ENCODE peak calls at places on chromosomes 16 and 17, in five cellular contexts. One of them, this sample, is unnamed.

GRCh38 chr17:49505854-49506253 is 10.8 kb downstream of the NGFR start:
- DNase-seq in cardiac muscle cell: no peak
- DNase-seq in BE2C: no peak
- DNase-seq in H1: no peak
- DNase-seq in lung: no peak
- DNase-seq in this sample: no peak

GRCh38 chr17:68588362-68588761 is 12.8 kb downstream of the FAM20A start:
- DNase-seq in cardiac muscle cell: no peak
- DNase-seq in BE2C: no peak
- DNase-seq in H1: no peak
- DNase-seq in lung: no peak
- DNase-seq in this sample: no peak

GRCh38 chr17:31388770-31389672 is 2.5 kb upstream of the RAB11FIP4 start:
- DNase-seq in cardiac muscle cell: peak; percentile 55
- DNase-seq in BE2C: peak; percentile 40
- DNase-seq in H1: no peak
- DNase-seq in lung: no peak
- DNase-seq in this sample: peak; percentile 68

GRCh38 chr17:57578608-57578990 is 166.5 kb downstream of the CCDC182 start:
- DNase-seq in cardiac muscle cell: no peak
- DNase-seq in BE2C: no peak
- DNase-seq in H1: no peak
- DNase-seq in lung: no peak
- DNase-seq in this sample: no peak

GRCh38 chr16:27208809-27209208 is 5.5 kb downstream of the KDM8 start:
- DNase-seq in cardiac muscle cell: no peak
- DNase-seq in BE2C: no peak
- DNase-seq in H1: no peak
- DNase-seq in lung: no peak
- DNase-seq in this sample: no peak

GRCh38 chr16:25210758-25211157 is 6.0 kb upstream of the AQP8 start:
- DNase-seq in cardiac muscle cell: no peak
- DNase-seq in BE2C: no peak
- DNase-seq in H1: no peak
- DNase-seq in lung: no peak
- DNase-seq in this sample: no peak

GRCh38 chr16:11658896-11659708 is 9.2 kb upstream of the SNN start:
- DNase-seq in cardiac muscle cell: no peak
- DNase-seq in BE2C: no peak
- DNase-seq in H1: no peak
- DNase-seq in lung: no peak
- DNase-seq in this sample: no peak

GRCh38 chr17:50799582-50799981 is 32.3 kb upstream of the ANKRD40CL start:
- DNase-seq in cardiac muscle cell: peak; percentile 64
- DNase-seq in BE2C: no peak
- DNase-seq in H1: no peak
- DNase-seq in lung: no peak
- DNase-seq in this sample: no peak

GRCh38 chr17:16989230-16989952 is 17.5 kb upstream of the TNFRSF13B start:
- DNase-seq in cardiac muscle cell: no peak
- DNase-seq in BE2C: no peak
- DNase-seq in H1: no peak
- DNase-seq in lung: no peak
- DNase-seq in this sample: no peak

GRCh38 chr16:51416921-51417320 is 265.9 kb upstream of the SALL1 start:
- DNase-seq in cardiac muscle cell: no peak
- DNase-seq in BE2C: no peak
- DNase-seq in H1: no peak
- DNase-seq in lung: no peak
- DNase-seq in this sample: no peak

GRCh38 chr17:64702815-64703214 is 40.7 kb upstream of the SMURF2 start:
- DNase-seq in cardiac muscle cell: no peak
- DNase-seq in BE2C: no peak
- DNase-seq in H1: no peak
- DNase-seq in lung: no peak
- DNase-seq in this sample: no peak

GRCh38 chr17:77741109-77741508 is 217.4 kb upstream of the TNRC6C start:
- DNase-seq in cardiac muscle cell: no peak
- DNase-seq in BE2C: no peak
- DNase-seq in H1: peak; percentile 23
- DNase-seq in lung: no peak
- DNase-seq in this sample: no peak

GRCh38 chr16:87416826-87417471 is 24.8 kb downstream of the MAP1LC3B start:
- DNase-seq in cardiac muscle cell: no peak
- DNase-seq in BE2C: peak; percentile 28
- DNase-seq in H1: no peak
- DNase-seq in lung: no peak
- DNase-seq in this sample: no peak

GRCh38 chr17:79841369-79842135 is 2.3 kb upstream of the CBX4 start:
- DNase-seq in cardiac muscle cell: no peak
- DNase-seq in BE2C: no peak
- DNase-seq in H1: no peak
- DNase-seq in lung: no peak
- DNase-seq in this sample: peak; percentile 39

GRCh38 chr16:27853101-27853500 is 210.4 kb downstream of the GSG1L start:
- DNase-seq in cardiac muscle cell: peak; percentile 50
- DNase-seq in BE2C: no peak
- DNase-seq in H1: no peak
- DNase-seq in lung: no peak
- DNase-seq in this sample: no peak

GRCh38 chr17:44331249-44331760 is 6.7 kb upstream of the SLC25A39 start:
- DNase-seq in cardiac muscle cell: peak; percentile 87
- DNase-seq in BE2C: peak; percentile 81
- DNase-seq in H1: no peak
- DNase-seq in lung: peak; percentile 83
- DNase-seq in this sample: peak; percentile 77

GRCh38 chr17:57569860-57570259 is 175.2 kb downstream of the CCDC182 start:
- DNase-seq in cardiac muscle cell: no peak
- DNase-seq in BE2C: no peak
- DNase-seq in H1: no peak
- DNase-seq in lung: no peak
- DNase-seq in this sample: no peak

GRCh38 chr17:46818319-46818928 is at the start of gene WNT3:
- DNase-seq in cardiac muscle cell: peak; percentile 36
- DNase-seq in BE2C: peak; percentile 72
- DNase-seq in H1: no peak
- DNase-seq in lung: no peak
- DNase-seq in this sample: peak; percentile 63

GRCh38 chr16:27385398-27385797 is 16.6 kb upstream of the IL21R start:
- DNase-seq in cardiac muscle cell: no peak
- DNase-seq in BE2C: no peak
- DNase-seq in H1: no peak
- DNase-seq in lung: no peak
- DNase-seq in this sample: no peak

GRCh38 chr16:69481901-69482341 is 57.5 kb downstream of the CYB5B start:
- DNase-seq in cardiac muscle cell: no peak
- DNase-seq in BE2C: peak; percentile 88
- DNase-seq in H1: no peak
- DNase-seq in lung: peak; percentile 82
- DNase-seq in this sample: no peak

DNA sequence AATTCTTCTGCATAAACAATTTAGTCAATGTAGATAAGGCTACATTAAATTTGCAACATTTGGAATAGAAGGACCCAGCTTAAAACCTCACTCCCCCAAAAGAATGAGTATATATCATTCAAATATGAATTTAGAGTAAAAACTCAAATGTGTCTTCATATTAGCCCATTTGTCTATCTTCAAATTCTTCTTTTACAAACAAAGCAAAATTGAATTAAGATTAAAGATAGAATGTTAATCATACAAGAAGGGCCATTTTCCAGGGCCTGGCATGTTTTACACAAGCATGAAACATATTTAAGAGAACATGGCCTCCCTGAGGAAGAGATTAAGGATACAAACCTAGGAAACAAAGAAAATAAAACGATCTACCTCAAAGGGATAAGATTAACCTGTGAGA is 8.4 kb downstream of the TOX3 start:
- DNase-seq in cardiac muscle cell: no peak
- DNase-seq in BE2C: no peak
- DNase-seq in H1: no peak
- DNase-seq in lung: no peak
- DNase-seq in this sample: no peak
- TF ChIP-seq CTCF in cardiac muscle cell: no peak
- TF ChIP-seq CTCF in BE2C: no peak
- TF ChIP-seq CTCF in H1: no peak
- TF ChIP-seq CTCF in lung: no peak
- TF ChIP-seq CTCF in this sample: no peak

GRCh38 chr16:81315271-81316175 is 761 bp downstream of the GAN start:
- DNase-seq in cardiac muscle cell: peak; percentile 62
- DNase-seq in BE2C: peak; percentile 54
- DNase-seq in H1: no peak
- DNase-seq in lung: peak; percentile 51
- DNase-seq in this sample: peak; percentile 60
- TF ChIP-seq CTCF in cardiac muscle cell: peak; percentile 11
- TF ChIP-seq CTCF in BE2C: peak; percentile 2
- TF ChIP-seq CTCF in H1: no peak
- TF ChIP-seq CTCF in lung: no peak
- TF ChIP-seq CTCF in this sample: no peak

GRCh38 chr16:53220585-53220984 is 165.8 kb downstream of the CHD9 start:
- DNase-seq in cardiac muscle cell: peak; percentile 9
- DNase-seq in BE2C: peak; percentile 13
- DNase-seq in H1: no peak
- DNase-seq in lung: no peak
- DNase-seq in this sample: no peak
- TF ChIP-seq CTCF in cardiac muscle cell: peak; percentile 26
- TF ChIP-seq CTCF in BE2C: peak; percentile 42
- TF ChIP-seq CTCF in H1: no peak
- TF ChIP-seq CTCF in lung: no peak
- TF ChIP-seq CTCF in this sample: no peak

DNA sequence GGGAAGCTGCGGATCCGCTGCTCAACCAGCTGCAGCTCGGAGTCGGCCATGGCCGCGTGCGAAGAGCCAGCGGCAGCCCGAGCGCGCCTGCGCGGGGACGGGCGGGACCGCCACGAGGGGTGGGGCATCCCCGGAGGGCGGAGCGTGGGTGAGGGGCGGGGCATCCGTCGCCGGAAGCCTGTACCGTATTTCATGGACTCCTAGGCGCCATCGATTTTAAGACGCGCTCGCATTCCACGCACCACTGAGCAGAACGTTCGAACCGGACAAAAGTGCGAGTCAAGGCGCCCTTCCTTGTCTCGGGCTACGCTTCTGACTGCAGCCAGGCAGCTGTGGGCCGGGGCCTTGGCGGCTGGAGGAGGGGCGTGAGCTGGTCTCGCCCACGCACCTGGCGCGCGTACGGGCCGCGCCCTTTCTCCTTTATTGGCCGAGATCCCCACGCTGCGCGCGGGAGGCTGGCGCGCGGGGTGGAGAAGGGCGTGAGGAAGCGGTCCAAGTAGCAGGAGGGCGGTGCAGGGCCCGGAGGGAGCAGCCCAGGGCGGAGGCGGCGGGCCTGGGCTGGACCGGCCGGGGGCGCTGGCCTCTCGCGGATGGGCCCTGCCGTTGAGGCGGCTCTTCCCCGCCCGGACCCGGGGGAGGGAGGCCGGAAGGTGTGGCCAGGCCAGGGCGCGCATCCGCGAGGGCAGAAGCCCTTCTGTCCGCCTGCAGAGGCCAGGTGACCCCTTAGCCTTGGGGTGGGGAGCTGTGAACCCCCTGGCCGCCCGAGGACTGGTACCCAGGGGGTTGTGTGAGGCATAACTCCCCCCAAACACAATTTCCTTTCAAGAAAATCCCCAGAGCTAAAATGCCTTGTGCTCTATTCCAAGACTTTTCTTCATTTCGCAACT is at the start of gene APRT:
- DNase-seq in cardiac muscle cell: peak; percentile 94
- DNase-seq in BE2C: peak; percentile 96
- DNase-seq in H1: peak; percentile 79
- DNase-seq in lung: peak; percentile 96
- DNase-seq in this sample: peak; percentile 99
- TF ChIP-seq CTCF in cardiac muscle cell: peak; percentile 31
- TF ChIP-seq CTCF in BE2C: no peak
- TF ChIP-seq CTCF in H1: no peak
- TF ChIP-seq CTCF in lung: peak; percentile 9
- TF ChIP-seq CTCF in this sample: no peak

GRCh38 chr16:57146735-57147134 is 39.1 kb downstream of the PSME3IP1 start:
- DNase-seq in cardiac muscle cell: peak; percentile 18
- DNase-seq in BE2C: peak; percentile 44
- DNase-seq in H1: no peak
- DNase-seq in lung: no peak
- DNase-seq in this sample: no peak
- TF ChIP-seq CTCF in cardiac muscle cell: peak; percentile 24
- TF ChIP-seq CTCF in BE2C: peak; percentile 41
- TF ChIP-seq CTCF in H1: peak; percentile 58
- TF ChIP-seq CTCF in lung: no peak
- TF ChIP-seq CTCF in this sample: peak; percentile 5

GRCh38 chr17:8630227-8630801 is at the start of gene MYH10:
- DNase-seq in cardiac muscle cell: no peak
- DNase-seq in BE2C: no peak
- DNase-seq in H1: no peak
- DNase-seq in lung: no peak
- DNase-seq in this sample: no peak

GRCh38 chr17:8632087-8632486 is 1.6 kb upstream of the MYH10 start:
- DNase-seq in cardiac muscle cell: no peak
- DNase-seq in BE2C: no peak
- DNase-seq in H1: no peak
- DNase-seq in lung: no peak
- DNase-seq in this sample: peak; percentile 10

GRCh38 chr17:8630802-8631553 is 453 bp upstream of the MYH10 start:
- DNase-seq in cardiac muscle cell: peak; percentile 100
- DNase-seq in BE2C: peak; percentile 95
- DNase-seq in H1: peak; percentile 99
- DNase-seq in lung: peak; percentile 98
- DNase-seq in this sample: peak; percentile 98

GRCh38 chr17:8629371-8630226 is 926 bp downstream of the MYH10 start:
- DNase-seq in cardiac muscle cell: peak; percentile 66
- DNase-seq in BE2C: peak; percentile 25
- DNase-seq in H1: no peak
- DNase-seq in lung: no peak
- DNase-seq in this sample: peak; percentile 53

DNA sequence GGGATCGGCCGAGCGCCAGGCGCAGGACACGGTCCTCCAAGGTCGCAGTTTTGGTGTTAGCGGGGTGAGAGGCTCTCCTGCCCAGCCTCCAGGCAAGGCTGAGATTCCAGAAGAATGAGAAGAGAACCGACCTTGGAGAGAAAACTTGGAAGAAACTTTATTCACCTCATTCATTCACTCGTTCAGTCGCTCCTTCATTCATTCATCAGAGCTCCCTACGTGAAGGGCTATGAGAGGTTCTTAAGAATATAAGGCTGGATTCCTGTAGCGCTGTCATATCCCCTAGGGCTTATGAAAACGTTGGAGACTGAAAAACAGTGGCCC is 991 bp upstream of the MYH10 start:
- DNase-seq in cardiac muscle cell: no peak
- DNase-seq in BE2C: no peak
- DNase-seq in H1: no peak
- DNase-seq in lung: no peak
- DNase-seq in this sample: no peak
- TF ChIP-seq CTCF in cardiac muscle cell: no peak
- TF ChIP-seq CTCF in BE2C: no peak
- TF ChIP-seq CTCF in H1: no peak
- TF ChIP-seq CTCF in lung: no peak
- TF ChIP-seq CTCF in this sample: no peak

DNA sequence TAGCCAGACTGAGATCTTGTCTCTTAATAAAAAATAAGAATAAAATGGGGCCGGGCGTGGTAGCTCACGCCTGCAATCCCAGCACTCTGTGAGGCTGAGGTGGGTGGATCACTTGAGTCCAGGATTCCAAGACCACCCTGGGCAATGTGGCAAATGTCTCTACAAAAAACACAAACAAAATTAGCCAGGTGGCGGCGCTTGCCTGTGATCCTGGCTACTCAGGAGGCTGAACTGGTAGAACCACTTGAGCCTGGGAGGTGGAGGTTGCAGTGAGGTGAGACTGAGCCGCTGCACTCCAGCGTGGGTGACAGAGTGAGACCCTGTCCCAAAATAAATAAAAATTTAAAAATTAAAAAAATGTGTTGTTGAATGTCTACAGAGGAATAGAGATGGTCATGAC is 2.9 kb upstream of the DEF8 start:
- DNase-seq in cardiac muscle cell: no peak
- DNase-seq in BE2C: no peak
- DNase-seq in H1: no peak
- DNase-seq in lung: peak; percentile 52
- DNase-seq in this sample: no peak
- TF ChIP-seq CTCF in cardiac muscle cell: no peak
- TF ChIP-seq CTCF in BE2C: no peak
- TF ChIP-seq CTCF in H1: peak; percentile 11
- TF ChIP-seq CTCF in lung: no peak
- TF ChIP-seq CTCF in this sample: no peak